ENCODE peak calls at places on chromosomes 3 and 15, in ten cellular contexts. R is NB4, S is uterus, B is upper lobe of left lung, J is spleen, Z is IMR-90, O is adrenal gland, K is breast epithelium, E is prostate gland, D is right lobe of liver. M is an unnamed sample.

GRCh38 chr3:163971861-163972260 is 1106.4 kb downstream of the SI start:
- DNase-seq in R (no peak), S (no peak), B (no peak), J (no peak), Z (no peak), O (no peak), K (no peak), E (no peak), D (no peak), M (no peak)

GRCh38 chr3:107810195-107811071 is 280.4 kb downstream of the CD47 start:
- DNase-seq in R (peak; percentile 24), S (no peak), B (no peak), J (no peak), Z (peak; percentile 9), O (no peak), K (no peak), E (no peak), D (no peak), M (no peak)

GRCh38 chr3:30639937-30640336 is 33.5 kb downstream of the TGFBR2 start:
- DNase-seq in R (no peak), S (no peak), B (no peak), J (no peak), Z (no peak), O (no peak), K (no peak), E (no peak), D (no peak), M (no peak)

GRCh38 chr15:68639926-68640600 is 61.3 kb downstream of the CORO2B start:
- DNase-seq in R (no peak), S (peak; percentile 54), B (no peak), J (peak; percentile 55), Z (no peak), O (no peak), K (peak; percentile 45), E (no peak), D (no peak), M (no peak)

GRCh38 chr3:18429021-18429745 is 4.0 kb upstream of the SATB1 start:
- DNase-seq in R (no peak), S (no peak), B (no peak), J (no peak), Z (no peak), O (no peak), K (no peak), E (no peak), D (no peak), M (no peak)

GRCh38 chr3:79361748-79362378 is 405.9 kb downstream of the ROBO1 start:
- DNase-seq in R (peak; percentile 41), S (no peak), B (no peak), J (no peak), Z (peak; percentile 58), O (no peak), K (no peak), E (peak; percentile 15), D (no peak), M (peak; percentile 45)

GRCh38 chr3:57709559-57709958 is 16.7 kb upstream of the DENND6A start:
- DNase-seq in R (no peak), S (no peak), B (no peak), J (no peak), Z (no peak), O (no peak), K (no peak), E (peak; percentile 24), D (no peak), M (no peak)

GRCh38 chr3:25854635-25855034 is 64.7 kb downstream of the OXSM start:
- DNase-seq in R (no peak), S (no peak), B (no peak), J (no peak), Z (peak; percentile 83), O (no peak), K (no peak), E (no peak), D (no peak), M (peak; percentile 5)

GRCh38 chr3:14550651-14551611 is 10.8 kb upstream of the GRIP2 start:
- DNase-seq in R (no peak), S (no peak), B (no peak), J (peak; percentile 62), Z (peak; percentile 5), O (peak; percentile 34), K (no peak), E (no peak), D (peak; percentile 36), M (no peak)

GRCh38 chr15:90529369-90530249 is at the start of gene CRTC3:
- DNase-seq in R (peak; percentile 72), S (peak; percentile 40), B (peak; percentile 56), J (peak; percentile 91), Z (peak; percentile 48), O (peak; percentile 56), K (peak; percentile 52), E (peak; percentile 25), D (peak; percentile 72), M (peak; percentile 85)

GRCh38 chr15:90529008-90529368 is 735 bp upstream of the CRTC3 start:
- DNase-seq in R (no peak), S (no peak), B (no peak), J (no peak), Z (no peak), O (no peak), K (no peak), E (no peak), D (no peak), M (no peak)

GRCh38 chr15:90531147-90531546 is 1.4 kb downstream of the CRTC3 start:
- DNase-seq in R (no peak), S (no peak), B (no peak), J (no peak), Z (no peak), O (no peak), K (no peak), E (no peak), D (no peak), M (no peak)

GRCh38 chr15:90535254-90535653 is 5.5 kb downstream of the CRTC3 start:
- DNase-seq in R (no peak), S (no peak), B (no peak), J (no peak), Z (no peak), O (no peak), K (no peak), E (no peak), D (no peak), M (no peak)

DNA sequence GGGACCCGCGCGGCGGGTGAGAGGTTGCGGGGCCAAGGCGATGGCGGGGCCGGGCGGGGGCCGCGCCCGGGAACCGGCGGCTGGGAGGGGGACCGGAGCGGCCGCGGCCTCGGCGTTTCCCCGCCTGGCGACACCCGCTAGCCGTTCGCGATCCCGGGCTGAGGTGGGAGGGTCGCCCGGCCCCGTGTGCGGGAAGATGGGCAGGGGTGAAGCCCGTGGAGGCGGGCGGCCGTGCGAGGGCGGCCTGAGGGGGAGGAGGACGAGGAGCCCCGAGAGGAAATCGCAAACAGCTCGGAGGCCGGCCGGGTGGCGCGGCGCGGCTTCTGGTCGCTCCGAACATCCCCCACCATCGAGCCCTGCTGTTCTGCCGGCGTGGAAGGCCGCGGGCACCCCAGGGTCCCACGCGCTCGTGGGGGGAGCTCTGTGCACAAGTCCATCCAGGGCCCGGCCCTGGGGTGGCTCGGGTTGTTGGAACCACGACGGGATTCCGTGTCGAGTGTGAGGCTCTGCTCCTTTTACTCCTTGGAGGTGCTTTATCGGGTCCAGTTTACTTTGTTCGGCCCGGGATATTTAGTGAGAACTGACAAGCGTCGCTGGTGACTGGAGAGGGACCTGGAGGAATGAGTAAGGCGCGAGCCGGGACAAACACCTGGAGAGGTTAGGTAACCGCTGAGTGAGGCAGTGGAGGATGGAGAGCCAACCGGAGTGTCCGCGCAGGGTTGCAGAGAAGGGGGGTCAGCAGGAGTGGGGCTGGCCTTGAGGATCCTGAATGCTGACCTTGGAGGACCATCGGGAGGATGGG is 728 bp downstream of the CRTC3 start:
- DNase-seq in R (peak; percentile 68), S (peak; percentile 42), B (peak; percentile 61), J (peak; percentile 93), Z (peak; percentile 24), O (peak; percentile 51), K (peak; percentile 59), E (peak; percentile 45), D (peak; percentile 65), M (peak; percentile 60)
- TF ChIP-seq POLR2A in R (no peak), S (no peak), B (no peak), J (no peak), Z (no peak), O (peak; percentile 5), K (no peak), E (peak; percentile 10), D (no peak), M (no peak)

GRCh38 chr15:77014137-77015081 is 19.5 kb downstream of the PSTPIP1 start:
- DNase-seq in R (peak; percentile 92), S (no peak), B (peak; percentile 72), J (peak; percentile 89), Z (no peak), O (peak; percentile 33), K (no peak), E (no peak), D (peak; percentile 64), M (no peak)
- TF ChIP-seq POLR2A in R (no peak), S (no peak), B (no peak), J (no peak), Z (no peak), O (no peak), K (no peak), E (no peak), D (no peak), M (no peak)

DNA sequence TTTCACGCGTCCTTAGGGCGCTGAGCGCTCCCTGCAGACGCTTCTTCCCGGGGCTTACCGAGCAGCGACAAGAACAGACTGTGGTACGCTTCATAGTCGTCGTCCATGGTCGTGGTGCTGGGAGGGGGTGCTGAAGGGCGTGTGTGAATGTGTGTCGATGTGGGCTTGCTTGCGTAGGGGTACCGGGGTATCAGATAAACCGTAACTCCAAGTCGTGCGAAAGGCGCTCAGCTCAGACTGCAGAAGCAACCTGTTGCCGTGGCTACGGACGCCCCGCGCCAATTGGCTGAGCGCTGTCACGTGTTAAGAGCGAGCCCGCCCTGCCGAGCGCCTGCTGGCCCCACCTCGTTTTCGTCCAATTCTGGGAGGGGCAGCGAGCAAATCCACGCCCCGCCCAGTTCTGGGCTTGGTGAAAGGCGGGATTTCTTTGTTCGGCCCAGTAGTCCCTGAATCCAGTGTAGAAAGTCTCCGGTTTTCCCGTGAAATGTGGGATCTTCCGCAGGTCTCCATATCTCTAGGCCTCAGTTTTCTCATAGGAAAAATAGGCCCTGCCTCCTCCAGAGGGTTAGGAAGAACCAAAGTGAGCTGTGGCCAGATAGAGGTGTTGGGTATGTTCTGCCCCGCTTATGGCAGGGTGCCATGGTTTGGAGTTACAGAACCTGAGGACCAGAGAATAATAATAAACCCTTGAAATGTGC is at the start of gene EFCAB12:
- DNase-seq in R (no peak), S (peak; percentile 96), B (peak; percentile 99), J (peak; percentile 98), Z (peak; percentile 88), O (peak; percentile 98), K (peak; percentile 96), E (peak; percentile 96), D (peak; percentile 98), M (peak; percentile 96)
- TF ChIP-seq POLR2A in R (no peak), S (no peak), B (no peak), J (no peak), Z (no peak), O (peak; percentile 39), K (no peak), E (no peak), D (no peak), M (peak; percentile 73)

GRCh38 chr3:152272771-152273242 is 4.1 kb downstream of the MBNL1 start:
- DNase-seq in R (peak; percentile 56), S (no peak), B (no peak), J (no peak), Z (peak; percentile 94), O (no peak), K (no peak), E (no peak), D (no peak), M (peak; percentile 76)
- TF ChIP-seq POLR2A in R (no peak), S (no peak), B (no peak), J (no peak), Z (no peak), O (no peak), K (no peak), E (no peak), D (no peak), M (peak; percentile 63)